ENCODE peak calls at places on chromosome 5, in six cellular contexts. X is sigmoid colon, K is SK-N-SH, P is A549, M is ovary, R is stomach. D is an unnamed sample. For H3K4me1, the result is how much of the 10 kb centered on the place peaks cover.

GRCh38 chr5:171848911-171849520 is 63.4 kb downstream of the SMIM23 start:
- DNase-seq in K (no peak), M (no peak), P (no peak), X (no peak), R (no peak), D (no peak)

GRCh38 chr5:138666226-138666742 is 86.9 kb upstream of the CTNNA1 start:
- DNase-seq in M (no peak), R (no peak), P (no peak), X (no peak), K (no peak), D (no peak)

GRCh38 chr5:23014251-23014650 is 161.1 kb upstream of the CDH12 start:
- DNase-seq in X (no peak), M (no peak), K (no peak), R (no peak), P (no peak), D (no peak)

GRCh38 chr5:38916802-38917201 is 71.0 kb downstream of the OSMR start:
- DNase-seq in M (no peak), P (no peak), X (no peak), K (no peak), R (no peak), D (no peak)

GRCh38 chr5:78979117-78979742 is 5.9 kb downstream of the ARSB start:
- DNase-seq in R (no peak), M (no peak), K (no peak), X (no peak), P (no peak), D (no peak)

GRCh38 chr5:138661342-138661975 is 86.3 kb upstream of the HSPA9 start:
- DNase-seq in M (no peak), R (no peak), P (no peak), X (peak), K (no peak), D (no peak)

GRCh38 chr5:75656311-75657003 is 45.2 kb downstream of the ANKDD1B start:
- DNase-seq in P (no peak), K (no peak), R (no peak), M (no peak), X (no peak), D (no peak)

GRCh38 chr5:161263186-161263585 is 283.3 kb downstream of the GABRB2 start:
- DNase-seq in K (no peak), R (no peak), P (no peak), X (no peak), M (no peak), D (no peak)

GRCh38 chr5:171367424-171368370 is 20.0 kb upstream of the NPM1 start:
- DNase-seq in P (no peak), M (no peak), R (no peak), X (no peak), K (no peak), D (no peak)

GRCh38 chr5:96476654-96477053 is 43.6 kb upstream of the PCSK1 start:
- DNase-seq in X (no peak), P (no peak), K (no peak), M (no peak), R (no peak), D (no peak)

GRCh38 chr5:73378070-73378469 is 70.5 kb downstream of the FOXD1 start:
- DNase-seq in M (no peak), X (no peak), R (no peak), K (no peak), P (no peak), D (no peak)

GRCh38 chr5:74916831-74917710 is 50.9 kb upstream of the FAM169A start:
- DNase-seq in M (no peak), K (no peak), X (no peak), R (peak), P (peak), D (no peak)

GRCh38 chr5:141778211-141778610 is 96.2 kb upstream of the ARAP3 start:
- DNase-seq in X (no peak), M (peak), R (no peak), K (no peak), P (no peak), D (no peak)

GRCh38 chr5:140553657-140554056 is 3.6 kb downstream of the SRA1 start:
- DNase-seq in P (no peak), K (no peak), R (no peak), X (no peak), M (no peak), D (no peak)

GRCh38 chr5:132437604-132438275 is 52.8 kb downstream of the IRF1 start:
- DNase-seq in P (no peak), R (peak), X (peak), M (peak), K (no peak), D (peak)

GRCh38 chr5:72248352-72249032 is 71.5 kb downstream of the MRPS27 start:
- DNase-seq in X (peak), R (no peak), K (no peak), P (peak), M (no peak), D (peak)

GRCh38 chr5:60649288-60649917 is 50.6 kb downstream of the DEPDC1B start:
- DNase-seq in K (peak), X (no peak), P (peak), R (no peak), M (no peak), D (no peak)

GRCh38 chr5:142063878-142064331 is 44.7 kb upstream of the NDFIP1 start:
- DNase-seq in R (peak), X (peak), P (no peak), M (peak), K (peak), D (peak)

GRCh38 chr5:54860321-54860720 is 125.1 kb downstream of the ESM1 start:
- DNase-seq in X (no peak), K (no peak), M (no peak), P (no peak), R (no peak), D (no peak)

GRCh38 chr5:35122819-35123218 is 75.1 kb upstream of the AGXT2 start:
- DNase-seq in R (no peak), M (no peak), X (no peak), K (no peak), P (no peak), D (no peak)

GRCh38 chr5:159456722-159457462 is 126.6 kb upstream of the IL12B start:
- DNase-seq in K (no peak), X (no peak), M (no peak), P (peak), R (no peak), D (no peak)

GRCh38 chr5:151520294-151520693 is 70.8 kb downstream of the FAT2 start:
- DNase-seq in P (no peak), X (no peak), R (no peak), K (no peak), M (no peak), D (no peak)

GRCh38 chr5:65926276-65926761 is at the start of gene ERBIN:
- DNase-seq in P (peak), K (peak), X (peak), M (peak), R (peak), D (peak)

GRCh38 chr5:86838078-86838477 is 220.3 kb downstream of the COX7C start:
- DNase-seq in M (no peak), X (no peak), R (no peak), P (no peak), K (no peak), D (no peak)

GRCh38 chr5:51889703-51890102 is 506.5 kb downstream of the ISL1 start:
- DNase-seq in P (no peak), R (no peak), M (no peak), X (no peak), K (peak), D (no peak)

GRCh38 chr5:116084231-116084630 is 594 bp upstream of the COMMD10 start:
- DNase-seq in R (peak), X (no peak), P (peak), K (peak), M (no peak), D (peak)

GRCh38 chr5:54278031-54278830 is 32.1 kb downstream of the ARL15 start:
- DNase-seq in R (no peak), X (no peak), M (no peak), K (no peak), P (no peak), D (no peak)

GRCh38 chr5:135426102-135427082 is 20.8 kb downstream of the DCANP1 start:
- DNase-seq in X (no peak), R (no peak), P (peak), K (peak), M (no peak), D (no peak)

GRCh38 chr5:52952483-52952882 is 36.7 kb upstream of the ITGA2 start:
- DNase-seq in K (no peak), M (no peak), P (no peak), R (no peak), X (no peak), D (no peak)

GRCh38 chr5:52956014-52956413 is 33.1 kb upstream of the ITGA2 start:
- DNase-seq in M (no peak), P (no peak), K (no peak), X (no peak), R (no peak), D (no peak)

GRCh38 chr5:52961238-52961637 is 27.9 kb upstream of the ITGA2 start:
- DNase-seq in P (no peak), M (no peak), R (no peak), X (no peak), K (no peak), D (no peak)

DNA sequence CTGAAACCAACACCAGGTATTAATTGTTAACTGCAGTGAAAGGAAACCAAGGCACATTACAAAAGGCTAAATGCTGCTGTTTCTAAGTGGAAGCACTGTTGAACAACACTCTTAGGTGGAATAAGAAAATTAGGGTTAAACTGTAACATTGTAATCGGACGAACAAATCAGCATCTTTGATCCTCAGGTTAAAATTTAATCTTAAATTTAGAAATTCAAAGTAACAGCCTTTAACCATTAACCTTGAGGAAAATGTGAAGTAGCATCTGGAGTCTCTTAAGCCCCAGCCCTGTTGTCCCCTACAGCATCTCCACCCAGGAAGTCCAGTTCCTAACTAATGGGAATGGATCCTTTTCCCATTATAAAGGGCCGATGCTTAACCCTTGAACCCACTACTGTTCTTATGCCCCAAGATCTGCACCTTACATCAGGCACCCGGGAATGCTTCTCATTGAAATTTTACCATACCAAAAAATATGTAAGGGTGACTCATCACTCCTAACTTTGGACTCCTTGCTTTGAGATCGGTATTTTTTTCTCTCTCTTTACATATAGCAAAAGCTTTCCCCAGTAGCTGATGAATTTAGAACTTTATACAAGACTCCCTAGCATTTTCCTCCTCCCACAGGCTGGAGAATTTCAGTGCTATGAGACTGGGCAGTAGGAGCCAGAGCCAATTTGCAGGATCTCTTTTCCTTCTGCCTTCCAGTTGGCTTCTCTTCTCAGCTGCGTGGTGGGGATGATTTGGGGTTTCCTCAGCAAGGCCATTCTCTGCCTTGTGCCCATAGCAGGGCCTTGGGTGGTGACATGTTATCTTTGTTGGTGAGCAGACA is 32.0 kb upstream of the ITGA2 start:
- DNase-seq in M (no peak), R (no peak), K (no peak), P (no peak), X (no peak), D (no peak)
- TF ChIP-seq EP300 in M (no peak), R (no peak), K (no peak), P (no peak), X (no peak), D (no peak)

GRCh38 chr5:3068401-3068800 is 316.9 kb upstream of the IRX2 start:
- DNase-seq in M (no peak), K (no peak), X (no peak), R (no peak), P (no peak), D (no peak)
- H3K4me1 ChIP-seq in M (under half), K (under half), X (under half), R (under half), P (under half), D (under half)

GRCh38 chr5:143641957-143642356 is 170.0 kb upstream of the HMHB1 start:
- DNase-seq in M (no peak), P (no peak), K (no peak), X (no peak), R (no peak), D (no peak)
- TF ChIP-seq EP300 in M (no peak), P (no peak), K (no peak), X (no peak), R (no peak), D (no peak)

DNA sequence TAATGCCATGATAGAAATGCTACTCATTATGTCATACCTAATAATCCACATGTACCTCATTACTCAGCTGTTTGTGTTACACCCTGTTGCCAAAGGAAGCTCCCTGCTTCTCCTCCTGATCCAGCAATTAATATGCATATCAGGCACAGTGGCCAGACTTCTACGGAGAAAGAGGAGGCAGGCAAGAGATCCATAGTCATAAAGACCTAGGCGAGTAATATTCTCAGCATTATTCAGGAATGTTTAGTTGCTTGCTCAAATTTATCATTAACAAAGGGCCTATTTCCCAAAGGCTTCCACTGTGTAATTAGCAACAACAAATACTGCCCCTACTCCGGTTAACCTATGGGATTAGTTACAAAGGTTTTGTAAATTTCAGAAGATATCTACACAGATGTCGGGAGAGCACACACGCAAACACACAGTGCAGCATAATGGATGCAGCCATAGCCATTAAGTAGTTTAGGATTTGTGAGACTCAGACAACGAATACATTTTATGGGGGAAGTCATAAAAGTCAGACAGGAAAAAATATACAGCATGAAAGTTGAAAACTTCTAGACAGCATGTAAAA is 192.6 kb downstream of the EFNA5 start:
- DNase-seq in M (no peak), X (no peak), P (no peak), R (no peak), K (no peak), D (no peak)
- H3K4me1 ChIP-seq in M (under half), X (under half), P (half or more), R (under half), K (under half), D (under half)

GRCh38 chr5:59039296-59040006 is 456.6 kb downstream of the RAB3C start:
- DNase-seq in X (peak), M (peak), P (no peak), R (peak), K (peak), D (peak)
- TF ChIP-seq EP300 in X (no peak), M (no peak), P (peak), R (no peak), K (peak), D (no peak)

GRCh38 chr5:113213551-113213971 is 221.2 kb downstream of the TSSK1B start:
- DNase-seq in P (no peak), K (no peak), R (no peak), X (no peak), M (no peak), D (no peak)

GRCh38 chr5:113215401-113216060 is 219.3 kb downstream of the TSSK1B start:
- DNase-seq in M (no peak), X (no peak), P (no peak), K (no peak), R (no peak), D (no peak)

GRCh38 chr5:113214026-113214425 is 220.8 kb downstream of the TSSK1B start:
- DNase-seq in P (no peak), R (no peak), M (peak), X (no peak), K (no peak), D (no peak)

GRCh38 chr5:113216545-113216944 is 218.2 kb downstream of the TSSK1B start:
- DNase-seq in P (no peak), X (no peak), K (no peak), R (no peak), M (no peak), D (no peak)

GRCh38 chr5:113214606-113215323 is 220.0 kb downstream of the TSSK1B start:
- DNase-seq in R (no peak), X (no peak), P (no peak), M (no peak), K (no peak), D (no peak)
- H3K4me1 ChIP-seq in R (under half), X (under half), P (under half), M (under half), K (under half), D (under half)